ENCODE peak calls at places on chromosomes 7 and 10, in ten cellular contexts. U, N, K, R, H, B, I, Q, L and T are unnamed samples.

GRCh38 chr10:131184503-131184902 is 127.0 kb downstream of the TCERG1L start:
- DNase-seq in N (no peak), L (no peak), I (no peak), K (no peak), Q (no peak), R (no peak), H (no peak), U (no peak), B (no peak), T (no peak)

GRCh38 chr7:50303894-50304157 is 690 bp upstream of the IKZF1 start:
- DNase-seq in B (no peak), K (no peak), Q (no peak), U (no peak), R (no peak), L (no peak), N (no peak), I (no peak), H (no peak), T (no peak)

GRCh38 chr10:1309237-1309968 is 253.2 kb downstream of the WDR37 start:
- DNase-seq in Q (no peak), K (no peak), I (no peak), U (no peak), R (no peak), N (no peak), L (no peak), B (no peak), H (no peak), T (no peak)

GRCh38 chr7:6171532-6172330 is 100.7 kb downstream of the CYTH3 start:
- DNase-seq in N (peak; percentile 72), H (no peak), Q (no peak), R (no peak), B (no peak), I (no peak), K (no peak), L (no peak), U (no peak), T (no peak)

GRCh38 chr10:69636626-69637550 is 6.8 kb downstream of the FAM241B start:
- DNase-seq in L (peak; percentile 35), B (no peak), U (no peak), K (no peak), H (no peak), N (no peak), R (peak; percentile 71), Q (peak; percentile 32), I (no peak), T (no peak)

GRCh38 chr7:158028290-158028941 is 559.2 kb downstream of the PTPRN2 start:
- DNase-seq in U (no peak), R (peak; percentile 4), Q (no peak), I (no peak), K (no peak), L (no peak), B (no peak), H (no peak), N (no peak), T (no peak)

GRCh38 chr7:95545007-95545615 is 51.2 kb downstream of the PDK4 start:
- DNase-seq in Q (no peak), R (peak; percentile 43), B (peak; percentile 27), I (peak; percentile 14), U (peak; percentile 34), H (peak; percentile 80), L (peak; percentile 68), K (no peak), N (no peak), T (no peak)

GRCh38 chr10:62323751-62324150 is 50.4 kb upstream of the ZNF365 start:
- DNase-seq in R (no peak), K (no peak), I (peak; percentile 19), H (no peak), Q (no peak), U (no peak), N (no peak), B (no peak), L (no peak), T (no peak)

DNA sequence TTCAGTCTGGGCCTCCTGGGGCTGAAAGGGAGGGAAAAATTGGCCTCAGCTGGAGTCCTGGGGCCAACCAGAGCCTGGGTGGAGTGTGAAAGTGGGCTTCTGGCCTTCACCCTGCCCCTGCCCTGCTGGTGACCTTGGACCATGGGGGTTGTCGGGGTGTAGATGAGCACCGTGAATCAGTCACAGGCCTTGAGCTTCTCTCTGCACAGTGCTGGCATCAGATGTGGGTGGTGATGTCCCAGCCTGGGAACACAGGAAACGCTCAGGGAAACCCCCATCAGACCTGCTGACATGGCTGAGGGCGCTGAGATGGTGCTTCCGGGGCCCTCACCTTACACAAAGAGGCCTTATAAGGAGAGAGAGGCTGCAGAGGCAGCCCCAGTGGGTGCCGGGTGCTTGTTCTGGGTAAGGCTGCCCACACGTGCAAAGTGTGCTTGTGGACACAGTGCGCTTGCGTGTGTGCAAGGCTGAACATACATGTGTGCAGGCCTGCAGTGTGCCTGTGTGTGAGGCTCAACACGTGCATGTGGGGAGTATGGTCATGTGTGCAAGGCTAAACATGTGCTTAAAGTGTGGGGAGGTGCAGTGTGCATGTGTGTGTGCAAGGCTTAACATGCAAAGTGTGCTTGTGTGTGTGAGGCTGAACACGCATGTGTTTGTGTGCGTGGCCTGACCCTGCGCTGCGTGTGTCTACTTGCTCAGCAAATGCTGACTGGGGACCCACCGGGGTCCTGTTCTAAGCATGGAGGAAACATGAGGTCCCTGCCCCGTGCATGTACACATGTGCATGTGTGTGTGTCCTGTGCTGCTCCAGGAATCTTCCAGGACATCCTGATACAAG is 6.5 kb downstream of the ARPC1B start:
- DNase-seq in N (no peak), B (no peak), U (no peak), H (no peak), Q (peak; percentile 92), I (no peak), K (peak; percentile 92), R (no peak), L (no peak), T (peak; percentile 83)
- H3K4me3 ChIP-seq in N (no peak overlapping the region), B (no peak overlapping the region), U (no peak overlapping the region), H (no peak overlapping the region), Q (peak overlapping the region; percentile 60), I (no peak overlapping the region), K (peak overlapping the region; percentile 35), R (no peak overlapping the region), L (no peak overlapping the region), T (peak overlapping the region; percentile 57)

GRCh38 chr10:133328358-133329343 is 8.0 kb downstream of the CALY start:
- DNase-seq in K (no peak), N (no peak), R (no peak), L (no peak), H (no peak), B (no peak), U (no peak), Q (no peak), I (no peak), T (no peak)

GRCh38 chr10:133332936-133333699 is 3.6 kb downstream of the CALY start:
- DNase-seq in L (no peak), I (no peak), K (no peak), U (no peak), B (no peak), N (no peak), R (no peak), H (no peak), Q (no peak), T (no peak)

GRCh38 chr10:133327651-133328357 is 8.9 kb downstream of the CALY start:
- DNase-seq in U (no peak), N (no peak), K (no peak), B (no peak), L (no peak), Q (no peak), H (peak; percentile 16), R (no peak), I (no peak), T (no peak)

GRCh38 chr10:133326745-133327650 is 9.7 kb downstream of the CALY start:
- DNase-seq in L (no peak), K (no peak), R (no peak), U (no peak), Q (no peak), B (no peak), I (no peak), H (peak; percentile 76), N (no peak), T (no peak)

GRCh38 chr10:133329401-133330202 is 7.1 kb downstream of the CALY start:
- DNase-seq in H (peak; percentile 78), R (peak; percentile 93), I (peak; percentile 39), B (peak; percentile 31), N (peak; percentile 89), Q (peak; percentile 83), U (peak; percentile 74), L (peak; percentile 89), K (peak; percentile 76), T (peak; percentile 79)
- H3K4me3 ChIP-seq in H (peak overlapping the region; percentile 10), R (peak overlapping the region; percentile 11), I (no peak overlapping the region), B (peak overlapping the region; percentile 26), N (peak overlapping the region; percentile 24), Q (no peak overlapping the region), U (peak overlapping the region; percentile 35), L (peak overlapping the region; percentile 23), K (no peak overlapping the region), T (peak overlapping the region; percentile 4)

GRCh38 chr10:23189024-23189423 is 3.1 kb upstream of the PTF1A start:
- DNase-seq in N (no peak), K (no peak), H (no peak), Q (no peak), I (no peak), R (no peak), L (no peak), U (no peak), B (no peak), T (no peak)

GRCh38 chr10:23191764-23192395 is at the start of gene PTF1A:
- DNase-seq in Q (no peak), N (no peak), L (no peak), H (no peak), U (no peak), B (no peak), K (no peak), R (no peak), I (no peak), T (no peak)

GRCh38 chr10:23192396-23192740 is 256 bp downstream of the PTF1A start:
- DNase-seq in B (no peak), I (no peak), U (no peak), R (no peak), Q (no peak), L (no peak), H (no peak), K (no peak), N (no peak), T (no peak)

GRCh38 chr10:23192741-23193434 is 776 bp downstream of the PTF1A start:
- DNase-seq in N (no peak), B (no peak), U (no peak), I (no peak), Q (no peak), K (no peak), L (no peak), R (no peak), H (no peak), T (no peak)

GRCh38 chr10:23190872-23191763 is 994 bp upstream of the PTF1A start:
- DNase-seq in K (no peak), Q (no peak), B (no peak), N (no peak), L (no peak), H (no peak), U (no peak), I (no peak), R (no peak), T (no peak)
- H3K4me3 ChIP-seq in K (no peak overlapping the region), Q (no peak overlapping the region), B (no peak overlapping the region), N (no peak overlapping the region), L (no peak overlapping the region), H (no peak overlapping the region), U (no peak overlapping the region), I (no peak overlapping the region), R (no peak overlapping the region), T (no peak overlapping the region)

DNA sequence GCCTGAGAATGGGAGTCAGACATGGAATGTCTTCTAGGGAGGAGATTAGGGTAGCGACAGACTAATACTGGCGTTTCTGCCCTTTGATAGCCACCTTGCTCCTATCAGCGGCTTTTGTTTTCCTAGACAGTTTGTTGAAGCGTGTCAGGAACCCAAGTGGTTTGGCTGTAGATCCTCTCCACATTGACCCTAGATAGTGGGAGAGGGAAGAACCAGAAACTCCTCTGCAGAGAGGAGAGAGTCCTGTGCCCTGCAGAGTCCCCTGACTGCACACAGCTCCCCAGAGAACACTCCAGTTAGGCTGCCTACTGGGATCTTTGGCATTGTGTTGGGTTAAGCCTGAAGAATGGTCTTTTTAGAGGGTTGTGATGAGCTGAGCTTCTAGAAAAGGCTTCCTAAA is 2.4 kb downstream of the MEPCE start:
- DNase-seq in H (no peak), Q (no peak), B (no peak), U (no peak), K (no peak), L (no peak), R (no peak), N (no peak), I (no peak), T (no peak)
- H3K4me3 ChIP-seq in H (peak overlapping the region; percentile 4), Q (peak overlapping the region; percentile 48), B (no peak overlapping the region), U (peak overlapping the region; percentile 20), K (no peak overlapping the region), L (no peak overlapping the region), R (no peak overlapping the region), N (no peak overlapping the region), I (no peak overlapping the region), T (no peak overlapping the region)